ENCODE peak calls at places on chromosome 9, in eight cellular contexts. Z is cardiac muscle cell, O is mesenchymal stem cell, N is Panc1, B is HFF-Myc, M is ovary, I is H7, F is choroid plexus epithelial cell. J is an unnamed sample.

GRCh38 chr9:72596451-72597180 is 75.2 kb downstream of the TMC1 start:
- DNase-seq in Z (no peak), O (no peak), N (no peak), B (no peak), M (no peak), I (no peak), F (no peak), J (no peak)

GRCh38 chr9:117411547-117411946 is 3.3 kb downstream of the ASTN2 start:
- DNase-seq in Z (peak; percentile 72), O (peak; percentile 37), N (peak; percentile 2), B (no peak), M (no peak), I (peak; percentile 83), F (peak; percentile 42), J (peak; percentile 12)

GRCh38 chr9:72139233-72139632 is 10.0 kb upstream of the GDA start:
- DNase-seq in Z (no peak), O (no peak), N (no peak), B (no peak), M (no peak), I (no peak), F (no peak), J (no peak)

GRCh38 chr9:14554866-14555265 is 138.4 kb downstream of the ZDHHC21 start:
- DNase-seq in Z (no peak), O (peak; percentile 30), N (no peak), B (no peak), M (no peak), I (no peak), F (peak; percentile 18), J (peak; percentile 9)

GRCh38 chr9:116547729-116548426 is 139.2 kb upstream of the TRIM32 start:
- DNase-seq in Z (no peak), O (no peak), N (no peak), B (no peak), M (no peak), I (peak; percentile 41), F (no peak), J (no peak)

GRCh38 chr9:135480071-135480941 is 724 bp downstream of the PPP1R26 start:
- DNase-seq in Z (peak; percentile 64), O (peak; percentile 57), N (no peak), B (no peak), M (no peak), I (peak; percentile 84), F (peak; percentile 43), J (peak; percentile 37)

GRCh38 chr9:111516061-111516465 is 8.9 kb upstream of the ZNF483 start:
- DNase-seq in Z (no peak), O (no peak), N (no peak), B (peak; percentile 25), M (no peak), I (no peak), F (peak; percentile 37), J (peak; percentile 22)

GRCh38 chr9:77015291-77016048 is 4.0 kb upstream of the FOXB2 start:
- DNase-seq in Z (no peak), O (no peak), N (no peak), B (no peak), M (no peak), I (peak; percentile 61), F (no peak), J (no peak)

GRCh38 chr9:123846966-123847365 is 83.0 kb downstream of the DENND1A start:
- DNase-seq in Z (no peak), O (no peak), N (no peak), B (no peak), M (no peak), I (no peak), F (no peak), J (no peak)

GRCh38 chr9:133954862-133955529 is 37.1 kb downstream of the VAV2 start:
- DNase-seq in Z (no peak), O (no peak), N (no peak), B (no peak), M (no peak), I (no peak), F (no peak), J (no peak)

GRCh38 chr9:33130501-33130900 is 36.6 kb downstream of the B4GALT1 start:
- DNase-seq in Z (no peak), O (peak; percentile 72), N (no peak), B (no peak), M (no peak), I (peak; percentile 13), F (peak; percentile 70), J (peak; percentile 64)

GRCh38 chr9:122396622-122397148 is 25.9 kb downstream of the PTGS1 start:
- DNase-seq in Z (no peak), O (no peak), N (no peak), B (no peak), M (no peak), I (no peak), F (no peak), J (no peak)

GRCh38 chr9:27407966-27408365 is 111.0 kb upstream of the EQTN start:
- DNase-seq in Z (no peak), O (peak; percentile 46), N (no peak), B (no peak), M (no peak), I (no peak), F (peak; percentile 58), J (peak; percentile 26)

GRCh38 chr9:109652971-109653370 is 127.0 kb upstream of the PALM2AKAP2 start:
- DNase-seq in Z (peak; percentile 50), O (peak; percentile 27), N (no peak), B (no peak), M (no peak), I (peak; percentile 39), F (peak; percentile 68), J (peak; percentile 65)

GRCh38 chr9:85700330-85700729 is 41.4 kb downstream of the AGTPBP1 start:
- DNase-seq in Z (no peak), O (no peak), N (no peak), B (no peak), M (no peak), I (no peak), F (no peak), J (no peak)

GRCh38 chr9:134406366-134407122 is 80.3 kb downstream of the RXRA start:
- DNase-seq in Z (no peak), O (peak; percentile 49), N (no peak), B (no peak), M (no peak), I (peak; percentile 78), F (no peak), J (no peak)

GRCh38 chr9:7088598-7088997 is 330.8 kb downstream of the KDM4C start:
- DNase-seq in Z (no peak), O (no peak), N (no peak), B (no peak), M (no peak), I (no peak), F (no peak), J (no peak)

GRCh38 chr9:116905131-116905724 is 218.1 kb downstream of the TRIM32 start:
- DNase-seq in Z (no peak), O (no peak), N (no peak), B (no peak), M (no peak), I (no peak), F (no peak), J (no peak)

GRCh38 chr9:129496187-129497063 is 124.5 kb downstream of the C9orf50 start:
- DNase-seq in Z (peak; percentile 98), O (peak; percentile 97), N (no peak), B (no peak), M (peak; percentile 97), I (peak; percentile 95), F (peak; percentile 98), J (peak; percentile 94)

GRCh38 chr9:71664566-71664965 is 103.7 kb downstream of the CEMIP2 start:
- DNase-seq in Z (no peak), O (no peak), N (no peak), B (no peak), M (no peak), I (no peak), F (no peak), J (no peak)

GRCh38 chr9:85949591-85950335 is 8.8 kb downstream of the NAA35 start:
- DNase-seq in Z (no peak), O (peak; percentile 39), N (no peak), B (no peak), M (no peak), I (no peak), F (peak; percentile 62), J (peak; percentile 27)

GRCh38 chr9:35398651-35399335 is 91.1 kb upstream of the RUSC2 start:
- DNase-seq in Z (no peak), O (no peak), N (no peak), B (no peak), M (no peak), I (no peak), F (no peak), J (no peak)
- H3K4me3 ChIP-seq in Z (no peak overlapping the region), O (no peak overlapping the region), N (no peak overlapping the region), B (no peak overlapping the region), M (no peak overlapping the region), I (no peak overlapping the region), F (no peak overlapping the region), J (no peak overlapping the region)

DNA sequence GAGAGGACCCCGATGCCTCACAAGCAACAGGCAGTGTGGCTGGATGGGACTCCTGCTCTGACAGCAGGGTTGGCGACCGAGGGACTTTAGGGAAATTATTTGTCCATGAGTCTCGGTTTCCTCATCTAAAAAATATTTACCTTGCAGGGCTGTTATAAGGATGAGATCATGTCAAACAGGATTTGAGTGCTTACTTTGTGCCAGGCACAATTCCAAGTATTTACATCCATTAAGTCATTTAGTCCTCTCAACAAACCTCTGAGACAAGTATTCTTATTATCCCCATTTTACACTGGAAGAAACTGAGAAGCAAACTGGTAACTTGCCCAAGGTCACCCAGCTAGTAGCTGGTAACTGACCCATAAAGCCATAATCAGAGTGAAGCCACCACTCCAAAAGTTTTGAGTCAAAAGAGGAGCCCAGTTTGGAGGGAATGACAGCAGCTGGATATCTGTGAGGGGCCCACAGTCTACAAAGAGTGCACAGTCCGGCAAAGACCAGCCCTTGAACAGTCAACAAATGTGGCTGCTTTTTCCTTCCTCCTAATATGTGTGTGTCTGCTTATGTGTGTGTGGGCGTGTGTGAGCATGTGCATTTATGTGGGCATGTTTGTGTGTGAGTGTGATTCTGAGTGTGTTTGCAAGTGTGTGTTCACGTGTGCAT is 501.9 kb downstream of the BNC2 start:
- DNase-seq in Z (no peak), O (peak; percentile 6), N (no peak), B (no peak), M (no peak), I (no peak), F (no peak), J (peak; percentile 53)
- H3K4me3 ChIP-seq in Z (no peak overlapping the region), O (no peak overlapping the region), N (no peak overlapping the region), B (no peak overlapping the region), M (no peak overlapping the region), I (no peak overlapping the region), F (no peak overlapping the region), J (no peak overlapping the region)

GRCh38 chr9:91885746-91886432 is 64.1 kb downstream of the ROR2 start:
- DNase-seq in Z (no peak), O (no peak), N (no peak), B (no peak), M (no peak), I (no peak), F (no peak), J (no peak)
- H3K4me3 ChIP-seq in Z (no peak overlapping the region), O (no peak overlapping the region), N (no peak overlapping the region), B (no peak overlapping the region), M (no peak overlapping the region), I (peak overlapping the region; percentile 19), F (peak overlapping the region; percentile 34), J (no peak overlapping the region)

DNA sequence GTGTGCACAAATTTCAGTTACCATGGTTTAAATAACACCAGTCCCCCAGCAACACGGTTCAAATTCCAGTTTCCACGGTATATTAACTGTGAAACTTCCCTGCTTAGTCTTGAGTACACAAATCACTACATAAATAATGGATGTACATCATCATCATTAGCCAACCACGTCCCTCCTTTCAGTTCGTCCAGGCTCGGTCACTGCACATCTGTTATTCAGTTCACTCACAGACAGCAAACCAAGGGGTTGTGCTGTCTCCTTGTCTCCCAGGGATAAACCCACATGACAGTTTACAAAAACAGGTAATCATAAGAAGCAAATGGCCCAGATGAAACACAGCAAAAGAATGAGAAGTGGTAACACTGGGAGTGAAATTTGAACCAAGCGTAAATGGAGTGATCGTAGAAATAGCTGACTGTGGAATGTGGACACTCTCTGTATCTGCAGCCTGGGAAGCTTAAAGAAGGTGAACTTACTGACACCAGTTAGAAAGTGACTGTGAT is 61.0 kb upstream of the RAD23B start:
- DNase-seq in Z (no peak), O (peak; percentile 86), N (no peak), B (no peak), M (no peak), I (no peak), F (peak; percentile 75), J (peak; percentile 60)
- H3K4me3 ChIP-seq in Z (no peak overlapping the region), O (peak overlapping the region; percentile 35), N (peak overlapping the region; percentile 40), B (peak overlapping the region; percentile 13), M (no peak overlapping the region), I (no peak overlapping the region), F (peak overlapping the region; percentile 53), J (no peak overlapping the region)

J was measured in cardiac fibroblast.